ENCODE peak calls at places on chromosomes 4 and X, in four cellular contexts. D is stomach, Z is prostate gland, V is transverse colon. U is an unnamed sample.
A peak's percentile ranks its signal among the peaks of the same experiment; 100 is the strongest.

GRCh38 chr4:125115476-125115875 is 199.3 kb upstream of the FAT4 start:
- DNase-seq in Z (no peak), D (no peak), V (no peak), U (no peak)

GRCh38 chrX:7706032-7706431 is 136.9 kb upstream of the VCX start:
- DNase-seq in D (no peak), V (no peak), Z (no peak), U (no peak)

GRCh38 chr4:116005806-116006088 is 892.3 kb upstream of the NDST4 start:
- DNase-seq in Z (no peak), V (no peak), D (no peak), U (no peak)

GRCh38 chrX:18348047-18348446 is 6.4 kb downstream of the SCML2 start:
- DNase-seq in D (no peak), Z (no peak), V (no peak), U (no peak)

GRCh38 chrX:18938710-18939109 is 45.2 kb downstream of the PHKA2 start:
- DNase-seq in Z (no peak), V (no peak), D (no peak), U (no peak)

GRCh38 chr4:15600176-15600575 is 55.0 kb downstream of the FBXL5 start:
- DNase-seq in D (no peak), Z (no peak), V (no peak), U (no peak)

GRCh38 chrX:104211187-104211586 is 43.5 kb downstream of the ESX1 start:
- DNase-seq in V (no peak), D (no peak), Z (no peak), U (no peak)

GRCh38 chrX:107742754-107743191 is 32.8 kb downstream of the TSC22D3 start:
- DNase-seq in D (peak; percentile 42), Z (no peak), V (peak; percentile 43), U (no peak)

GRCh38 chr4:153543351-153543750 is 77.2 kb downstream of the TMEM131L start:
- DNase-seq in Z (no peak), V (no peak), D (no peak), U (no peak)

GRCh38 chr4:116829187-116829586 is 256.2 kb downstream of the TRAM1L1 start:
- DNase-seq in V (no peak), D (no peak), Z (no peak), U (no peak)

GRCh38 chrX:25524150-25524549 is 508.4 kb upstream of the ARX start:
- DNase-seq in Z (no peak), V (no peak), D (no peak), U (no peak)

GRCh38 chr4:31089815-31090214 is 369.6 kb downstream of the PCDH7 start:
- DNase-seq in Z (peak; percentile 16), D (peak; percentile 92), V (no peak), U (peak; percentile 97)

GRCh38 chr4:82138376-82138775 is 235.4 kb downstream of the HNRNPD start:
- DNase-seq in D (no peak), V (no peak), Z (no peak), U (no peak)

GRCh38 chrX:121000589-121000988 is 15.0 kb upstream of the CT47A1 start:
- DNase-seq in D (no peak), V (no peak), Z (no peak), U (peak; percentile 36)

GRCh38 chr4:176444741-176445140 is 125.0 kb downstream of the SPCS3 start:
- DNase-seq in D (no peak), V (no peak), Z (no peak), U (no peak)

GRCh38 chrX:2620576-2620975 is 70.5 kb upstream of the CD99 start:
- DNase-seq in V (no peak), Z (no peak), D (no peak), U (no peak)

GRCh38 chr4:145540235-145540634 is 58.6 kb downstream of the SMAD1 start:
- DNase-seq in D (no peak), V (no peak), Z (no peak), U (no peak)

GRCh38 chr4:143302526-143302925 is 34.1 kb upstream of the GAB1 start:
- DNase-seq in V (no peak), D (no peak), Z (no peak), U (no peak)

GRCh38 chrX:115330498-115331138 is 41.1 kb downstream of the LUZP4 start:
- DNase-seq in Z (peak; percentile 5), V (peak; percentile 21), D (no peak), U (peak; percentile 44)

GRCh38 chrX:110026099-110026844 is 23.4 kb downstream of the TMEM164 start:
- DNase-seq in D (peak; percentile 38), Z (no peak), V (peak; percentile 67), U (no peak)

GRCh38 chr4:57110635-57111546 is 706 bp upstream of the IGFBP7 start:
- DNase-seq in Z (peak; percentile 29), D (peak; percentile 30), V (peak; percentile 30), U (no peak)

GRCh38 chr4:130712038-130712437 is 1616.1 kb downstream of the C4orf33 start:
- DNase-seq in Z (no peak), V (no peak), D (no peak), U (no peak)

GRCh38 chr4:18938343-18939109 is 917.0 kb upstream of the LCORL start:
- DNase-seq in D (no peak), V (no peak), Z (no peak), U (no peak)

GRCh38 chrX:5051831-5052491 is 1176.7 kb downstream of the NLGN4X start:
- DNase-seq in D (no peak), V (peak; percentile 13), Z (peak; percentile 3), U (no peak)

GRCh38 chr4:138405934-138406567 is 163.9 kb upstream of the SLC7A11 start:
- DNase-seq in V (no peak), Z (no peak), D (no peak), U (no peak)

GRCh38 chr4:73387552-73387951 is 16.5 kb upstream of the ALB start:
- DNase-seq in Z (no peak), V (no peak), D (no peak), U (no peak)

GRCh38 chr4:73381214-73381613 is 22.9 kb upstream of the ALB start:
- DNase-seq in Z (no peak), D (no peak), V (no peak), U (no peak)

GRCh38 chr4:73379946-73380345 is 24.1 kb upstream of the ALB start:
- DNase-seq in V (no peak), D (no peak), Z (no peak), U (no peak)

GRCh38 chr4:73378887-73379286 is 25.2 kb upstream of the ALB start:
- DNase-seq in Z (no peak), V (no peak), D (no peak), U (no peak)

GRCh38 chr4:73383452-73383851 is 20.6 kb upstream of the ALB start:
- DNase-seq in D (no peak), Z (no peak), V (no peak), U (no peak)
- TF ChIP-seq POLR2A in D (no peak), Z (no peak), V (no peak), U (no peak)

GRCh38 chr4:186068581-186069402 is at the start of gene TLR3:
- DNase-seq in Z (no peak), V (no peak), D (no peak), U (no peak)
- H3K27ac ChIP-seq in Z (peak within 1 kb of the TSS; percentile 68), V (peak within 1 kb of the TSS; percentile 81), D (peak within 1 kb of the TSS; percentile 76), U (no peak within 1 kb of the TSS)

GRCh38 chr4:12787261-12787660 is 696.9 kb downstream of the RAB28 start:
- DNase-seq in D (no peak), V (no peak), Z (no peak), U (no peak)
- H3K9me3 ChIP-seq in D (peaks cover 16% of the 10 kb centered on the region), V (no peaks in the 10 kb centered on the region), Z (no peaks in the 10 kb centered on the region), U (no peaks in the 10 kb centered on the region)

GRCh38 chr4:41095973-41096372 is 118.4 kb downstream of the APBB2 start:
- DNase-seq in V (no peak), D (no peak), Z (no peak), U (no peak)
- TF ChIP-seq POLR2A in V (no peak), D (no peak), Z (no peak), U (no peak)

GRCh38 chrX:136198678-136199243 is 51.4 kb downstream of the FHL1 start:
- DNase-seq in V (no peak), D (no peak), Z (no peak), U (no peak)
- H3K27ac ChIP-seq in V (peak overlapping the region; percentile 79), D (peak overlapping the region; percentile 78), Z (no peak overlapping the region), U (no peak overlapping the region)

GRCh38 chrX:102651968-102652744 is 873 bp downstream of the GPRASP1 start:
- DNase-seq in D (no peak), Z (peak; percentile 22), V (peak; percentile 27), U (no peak)
- H3K9me3 ChIP-seq in D (no peaks in the 10 kb centered on the region), Z (no peaks in the 10 kb centered on the region), V (no peaks in the 10 kb centered on the region), U (no peaks in the 10 kb centered on the region)

DNA sequence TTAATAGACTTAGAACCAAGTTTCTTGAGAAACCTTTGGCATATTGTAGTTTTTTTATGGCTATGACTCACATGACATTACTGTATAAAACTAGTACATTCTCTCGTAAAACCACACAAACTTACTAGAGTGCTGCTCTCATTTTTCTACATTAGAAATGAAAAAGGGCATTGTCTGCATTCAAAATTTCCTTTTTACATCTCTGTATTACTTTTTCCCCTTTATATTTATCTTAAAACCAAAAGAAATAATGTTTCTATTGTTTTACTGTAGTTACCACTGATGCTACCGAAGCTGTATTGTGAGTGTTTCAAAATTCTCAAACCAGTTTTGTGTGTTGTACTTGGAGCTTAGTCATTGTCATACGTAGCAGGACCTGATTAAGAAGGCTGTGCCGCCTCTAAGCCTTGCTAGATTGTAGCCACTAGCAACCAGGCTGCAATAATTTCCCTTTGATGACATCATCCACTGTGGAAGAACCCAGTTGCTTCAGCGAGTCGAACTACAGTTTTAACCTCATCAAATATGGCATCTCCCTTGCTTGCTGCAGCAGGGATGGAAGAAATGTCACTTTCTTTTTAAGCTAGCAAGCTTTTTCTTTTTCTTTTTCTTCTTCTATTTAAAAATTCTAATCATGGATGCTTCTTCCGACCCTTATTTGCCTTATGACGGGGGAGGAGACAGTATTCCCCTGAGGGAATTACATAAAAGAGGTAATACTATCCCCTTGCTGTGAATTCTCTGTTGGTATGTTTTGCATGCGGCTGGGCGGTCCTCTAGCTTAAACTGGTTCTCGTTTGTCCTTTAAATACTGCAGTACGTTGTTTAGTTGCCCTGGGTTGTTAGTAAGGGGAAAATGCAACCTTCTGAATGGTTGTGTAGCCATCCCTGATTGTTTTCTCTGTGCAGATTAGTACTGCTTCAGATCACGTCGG is 39.6 kb downstream of the CLCN3 start:
- DNase-seq in Z (peak; percentile 94), V (peak; percentile 78), D (peak; percentile 79), U (peak; percentile 99)
- TF ChIP-seq POLR2A in Z (peak; percentile 45), V (peak; percentile 77), D (no peak), U (no peak)